ENCODE peak calls at places on chromosomes 2 and 18, in six cellular contexts. One of them, this sample, is unnamed.

GRCh38 chr2:241309684-241310117 is 5.8 kb downstream of the HDLBP start:
- DNase-seq in astrocyte of the spinal cord: peak
- DNase-seq in BJ: no peak
- DNase-seq in tibial nerve: no peak
- DNase-seq in fibroblast of villous mesenchyme: peak
- DNase-seq in activated CD8-positive, alpha-beta T cell treated with anti-CD3 and anti-CD28 coated beads for 36 hours: peak
- DNase-seq in this sample: peak

GRCh38 chr2:239203443-239204142 is 197.2 kb downstream of the HDAC4 start:
- DNase-seq in activated CD8-positive, alpha-beta T cell treated with anti-CD3 and anti-CD28 coated beads for 36 hours: no peak
- DNase-seq in tibial nerve: no peak
- DNase-seq in BJ: no peak
- DNase-seq in astrocyte of the spinal cord: no peak
- DNase-seq in fibroblast of villous mesenchyme: no peak
- DNase-seq in this sample: no peak

GRCh38 chr2:209702775-209703174 is 68.9 kb upstream of the UNC80 start:
- DNase-seq in tibial nerve: no peak
- DNase-seq in astrocyte of the spinal cord: no peak
- DNase-seq in BJ: no peak
- DNase-seq in fibroblast of villous mesenchyme: no peak
- DNase-seq in activated CD8-positive, alpha-beta T cell treated with anti-CD3 and anti-CD28 coated beads for 36 hours: no peak
- DNase-seq in this sample: no peak

GRCh38 chr18:9792565-9793226 is 84.6 kb downstream of the RAB31 start:
- DNase-seq in activated CD8-positive, alpha-beta T cell treated with anti-CD3 and anti-CD28 coated beads for 36 hours: peak
- DNase-seq in astrocyte of the spinal cord: no peak
- DNase-seq in fibroblast of villous mesenchyme: no peak
- DNase-seq in BJ: no peak
- DNase-seq in tibial nerve: no peak
- DNase-seq in this sample: peak

GRCh38 chr2:69733338-69734039 is 8.4 kb upstream of the ANXA4 start:
- DNase-seq in BJ: no peak
- DNase-seq in activated CD8-positive, alpha-beta T cell treated with anti-CD3 and anti-CD28 coated beads for 36 hours: no peak
- DNase-seq in fibroblast of villous mesenchyme: no peak
- DNase-seq in tibial nerve: no peak
- DNase-seq in astrocyte of the spinal cord: no peak
- DNase-seq in this sample: no peak

GRCh38 chr2:85276571-85277121 is 51.1 kb downstream of the TGOLN2 start:
- DNase-seq in fibroblast of villous mesenchyme: no peak
- DNase-seq in tibial nerve: no peak
- DNase-seq in activated CD8-positive, alpha-beta T cell treated with anti-CD3 and anti-CD28 coated beads for 36 hours: no peak
- DNase-seq in astrocyte of the spinal cord: no peak
- DNase-seq in BJ: no peak
- DNase-seq in this sample: no peak

GRCh38 chr2:237441605-237442004 is 27.6 kb upstream of the COL6A3 start:
- DNase-seq in tibial nerve: no peak
- DNase-seq in fibroblast of villous mesenchyme: peak
- DNase-seq in activated CD8-positive, alpha-beta T cell treated with anti-CD3 and anti-CD28 coated beads for 36 hours: peak
- DNase-seq in astrocyte of the spinal cord: peak
- DNase-seq in BJ: no peak
- DNase-seq in this sample: no peak

GRCh38 chr2:17079262-17079661 is 413.6 kb upstream of the CYRIA start:
- DNase-seq in activated CD8-positive, alpha-beta T cell treated with anti-CD3 and anti-CD28 coated beads for 36 hours: no peak
- DNase-seq in BJ: no peak
- DNase-seq in astrocyte of the spinal cord: no peak
- DNase-seq in tibial nerve: no peak
- DNase-seq in fibroblast of villous mesenchyme: no peak
- DNase-seq in this sample: no peak

GRCh38 chr2:120244656-120245519 is 7.8 kb upstream of the RALB start:
- DNase-seq in fibroblast of villous mesenchyme: no peak
- DNase-seq in activated CD8-positive, alpha-beta T cell treated with anti-CD3 and anti-CD28 coated beads for 36 hours: no peak
- DNase-seq in BJ: no peak
- DNase-seq in astrocyte of the spinal cord: no peak
- DNase-seq in tibial nerve: no peak
- DNase-seq in this sample: no peak

GRCh38 chr2:58805126-58805525 is 564.0 kb upstream of the FANCL start:
- DNase-seq in fibroblast of villous mesenchyme: no peak
- DNase-seq in astrocyte of the spinal cord: no peak
- DNase-seq in BJ: no peak
- DNase-seq in activated CD8-positive, alpha-beta T cell treated with anti-CD3 and anti-CD28 coated beads for 36 hours: no peak
- DNase-seq in tibial nerve: no peak
- DNase-seq in this sample: no peak

GRCh38 chr2:116718451-116718850 is 1096.0 kb upstream of the DDX18 start:
- DNase-seq in astrocyte of the spinal cord: peak
- DNase-seq in fibroblast of villous mesenchyme: no peak
- DNase-seq in activated CD8-positive, alpha-beta T cell treated with anti-CD3 and anti-CD28 coated beads for 36 hours: no peak
- DNase-seq in tibial nerve: no peak
- DNase-seq in BJ: no peak
- DNase-seq in this sample: no peak

GRCh38 chr18:3248670-3249359 is 1.2 kb downstream of the MYL12A start:
- DNase-seq in fibroblast of villous mesenchyme: peak
- DNase-seq in tibial nerve: no peak
- DNase-seq in activated CD8-positive, alpha-beta T cell treated with anti-CD3 and anti-CD28 coated beads for 36 hours: peak
- DNase-seq in astrocyte of the spinal cord: peak
- DNase-seq in BJ: no peak
- DNase-seq in this sample: no peak

GRCh38 chr2:43136011-43136799 is 90.2 kb downstream of the ZFP36L2 start:
- DNase-seq in tibial nerve: no peak
- DNase-seq in BJ: no peak
- DNase-seq in fibroblast of villous mesenchyme: no peak
- DNase-seq in astrocyte of the spinal cord: no peak
- DNase-seq in activated CD8-positive, alpha-beta T cell treated with anti-CD3 and anti-CD28 coated beads for 36 hours: no peak
- DNase-seq in this sample: no peak

GRCh38 chr2:47520302-47520630 is 117.3 kb downstream of the MSH2 start:
- DNase-seq in BJ: no peak
- DNase-seq in activated CD8-positive, alpha-beta T cell treated with anti-CD3 and anti-CD28 coated beads for 36 hours: peak
- DNase-seq in fibroblast of villous mesenchyme: no peak
- DNase-seq in astrocyte of the spinal cord: no peak
- DNase-seq in tibial nerve: no peak
- DNase-seq in this sample: no peak

GRCh38 chr2:232773815-232774214 is 2.5 kb downstream of the KCNJ13 start:
- DNase-seq in tibial nerve: no peak
- DNase-seq in fibroblast of villous mesenchyme: no peak
- DNase-seq in activated CD8-positive, alpha-beta T cell treated with anti-CD3 and anti-CD28 coated beads for 36 hours: no peak
- DNase-seq in astrocyte of the spinal cord: no peak
- DNase-seq in BJ: no peak
- DNase-seq in this sample: no peak

GRCh38 chr2:10161206-10161931 is 38.8 kb downstream of the RRM2 start:
- DNase-seq in astrocyte of the spinal cord: peak
- DNase-seq in tibial nerve: no peak
- DNase-seq in activated CD8-positive, alpha-beta T cell treated with anti-CD3 and anti-CD28 coated beads for 36 hours: no peak
- DNase-seq in fibroblast of villous mesenchyme: no peak
- DNase-seq in BJ: no peak
- DNase-seq in this sample: no peak

GRCh38 chr18:31731628-31732027 is 29.1 kb downstream of the SLC25A52 start:
- DNase-seq in activated CD8-positive, alpha-beta T cell treated with anti-CD3 and anti-CD28 coated beads for 36 hours: no peak
- DNase-seq in astrocyte of the spinal cord: no peak
- DNase-seq in BJ: no peak
- DNase-seq in tibial nerve: no peak
- DNase-seq in fibroblast of villous mesenchyme: no peak
- DNase-seq in this sample: no peak

DNA sequence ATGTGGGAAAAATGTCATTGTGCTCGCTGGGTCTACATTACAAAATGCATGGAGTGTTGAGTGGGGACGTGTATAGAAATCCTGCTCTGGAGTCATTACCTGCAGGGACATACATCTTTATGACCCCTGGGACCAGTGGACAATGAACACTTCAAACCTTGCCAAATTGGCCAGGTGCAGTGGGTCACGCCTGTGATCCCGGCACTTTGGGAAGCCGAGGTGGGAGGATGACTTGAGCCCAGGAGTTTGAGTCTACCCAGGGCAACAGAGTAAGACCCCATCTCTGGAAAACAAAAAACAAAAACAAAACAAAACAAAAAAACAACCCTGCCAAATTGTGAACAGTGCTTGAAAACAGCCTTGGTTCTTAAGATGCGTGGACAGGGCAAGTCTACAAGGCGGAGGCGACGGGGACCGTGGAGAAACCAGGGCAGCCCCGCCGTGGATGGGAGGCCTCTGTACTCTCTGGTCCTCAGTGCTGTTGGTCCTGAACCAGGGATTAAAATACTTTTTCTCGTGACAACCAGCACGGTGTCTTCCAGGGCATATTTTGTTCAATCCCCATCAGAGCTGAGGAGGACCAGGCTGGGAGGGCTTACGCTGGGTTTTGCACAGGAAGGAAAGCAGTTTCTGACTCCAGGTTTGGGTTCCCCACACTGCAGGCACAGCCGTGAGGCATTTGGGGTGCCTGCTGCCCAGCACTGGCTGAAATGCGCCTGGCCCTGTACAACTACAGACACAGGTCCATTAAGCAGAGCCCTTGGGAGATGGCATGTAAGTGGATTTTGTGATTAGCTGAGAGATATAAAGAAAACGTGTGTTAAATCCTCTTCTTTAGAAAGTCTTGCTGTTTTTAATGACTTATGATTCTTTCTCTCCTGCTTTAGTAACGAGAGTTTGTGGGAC is 13.7 kb downstream of the COLEC11 start:
- DNase-seq in BJ: no peak
- DNase-seq in tibial nerve: no peak
- DNase-seq in fibroblast of villous mesenchyme: no peak
- DNase-seq in activated CD8-positive, alpha-beta T cell treated with anti-CD3 and anti-CD28 coated beads for 36 hours: no peak
- DNase-seq in astrocyte of the spinal cord: no peak
- DNase-seq in this sample: peak
- TF ChIP-seq CTCF in BJ: no peak
- TF ChIP-seq CTCF in tibial nerve: no peak
- TF ChIP-seq CTCF in fibroblast of villous mesenchyme: no peak
- TF ChIP-seq CTCF in activated CD8-positive, alpha-beta T cell treated with anti-CD3 and anti-CD28 coated beads for 36 hours: no peak
- TF ChIP-seq CTCF in astrocyte of the spinal cord: no peak
- TF ChIP-seq CTCF in this sample: no peak

GRCh38 chr2:112942654-112943002 is 31.7 kb downstream of the IL37 start:
- DNase-seq in astrocyte of the spinal cord: peak
- DNase-seq in fibroblast of villous mesenchyme: no peak
- DNase-seq in tibial nerve: no peak
- DNase-seq in activated CD8-positive, alpha-beta T cell treated with anti-CD3 and anti-CD28 coated beads for 36 hours: no peak
- DNase-seq in BJ: no peak
- DNase-seq in this sample: no peak
- TF ChIP-seq CTCF in astrocyte of the spinal cord: no peak
- TF ChIP-seq CTCF in fibroblast of villous mesenchyme: no peak
- TF ChIP-seq CTCF in tibial nerve: no peak
- TF ChIP-seq CTCF in activated CD8-positive, alpha-beta T cell treated with anti-CD3 and anti-CD28 coated beads for 36 hours: no peak
- TF ChIP-seq CTCF in BJ: no peak
- TF ChIP-seq CTCF in this sample: no peak

GRCh38 chr2:149261672-149262071 is 68.7 kb upstream of the LYPD6 start:
- DNase-seq in fibroblast of villous mesenchyme: no peak
- DNase-seq in astrocyte of the spinal cord: no peak
- DNase-seq in tibial nerve: no peak
- DNase-seq in activated CD8-positive, alpha-beta T cell treated with anti-CD3 and anti-CD28 coated beads for 36 hours: no peak
- DNase-seq in BJ: no peak
- DNase-seq in this sample: no peak

GRCh38 chr2:149259136-149259535 is 71.3 kb upstream of the LYPD6 start:
- DNase-seq in fibroblast of villous mesenchyme: no peak
- DNase-seq in astrocyte of the spinal cord: no peak
- DNase-seq in BJ: no peak
- DNase-seq in activated CD8-positive, alpha-beta T cell treated with anti-CD3 and anti-CD28 coated beads for 36 hours: no peak
- DNase-seq in tibial nerve: no peak
- DNase-seq in this sample: no peak

GRCh38 chr2:149258531-149258930 is 71.9 kb upstream of the LYPD6 start:
- DNase-seq in activated CD8-positive, alpha-beta T cell treated with anti-CD3 and anti-CD28 coated beads for 36 hours: no peak
- DNase-seq in astrocyte of the spinal cord: no peak
- DNase-seq in fibroblast of villous mesenchyme: no peak
- DNase-seq in BJ: no peak
- DNase-seq in tibial nerve: no peak
- DNase-seq in this sample: no peak
- TF ChIP-seq CTCF in activated CD8-positive, alpha-beta T cell treated with anti-CD3 and anti-CD28 coated beads for 36 hours: no peak
- TF ChIP-seq CTCF in astrocyte of the spinal cord: no peak
- TF ChIP-seq CTCF in fibroblast of villous mesenchyme: peak
- TF ChIP-seq CTCF in BJ: no peak
- TF ChIP-seq CTCF in tibial nerve: no peak
- TF ChIP-seq CTCF in this sample: no peak

GRCh38 chr18:42141439-42141838 is 186.4 kb downstream of the PIK3C3 start:
- DNase-seq in activated CD8-positive, alpha-beta T cell treated with anti-CD3 and anti-CD28 coated beads for 36 hours: no peak
- DNase-seq in fibroblast of villous mesenchyme: peak
- DNase-seq in astrocyte of the spinal cord: no peak
- DNase-seq in BJ: no peak
- DNase-seq in tibial nerve: no peak
- DNase-seq in this sample: no peak
- TF ChIP-seq CTCF in activated CD8-positive, alpha-beta T cell treated with anti-CD3 and anti-CD28 coated beads for 36 hours: no peak
- TF ChIP-seq CTCF in fibroblast of villous mesenchyme: no peak
- TF ChIP-seq CTCF in astrocyte of the spinal cord: no peak
- TF ChIP-seq CTCF in BJ: peak
- TF ChIP-seq CTCF in tibial nerve: no peak
- TF ChIP-seq CTCF in this sample: no peak

DNA sequence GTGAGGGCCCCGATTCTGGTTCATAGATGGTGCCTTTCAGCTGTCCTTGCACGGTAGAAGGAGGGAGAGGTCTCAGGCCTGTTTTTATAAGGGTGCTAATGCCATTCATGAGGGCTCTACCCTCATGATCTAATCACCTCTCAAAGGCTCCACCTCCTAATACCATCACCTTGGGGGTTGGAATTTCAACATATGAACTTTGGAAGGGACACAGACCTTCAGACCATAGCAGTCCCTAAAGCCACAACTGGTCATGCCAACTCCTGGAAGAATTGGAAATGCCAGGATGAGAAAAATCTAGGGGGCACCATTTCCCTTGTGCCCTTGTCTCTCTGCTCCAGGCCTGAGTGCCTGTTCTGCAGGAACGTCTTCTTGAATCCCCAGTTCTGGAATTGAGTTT is 124.8 kb upstream of the DAPL1 start:
- DNase-seq in BJ: no peak
- DNase-seq in activated CD8-positive, alpha-beta T cell treated with anti-CD3 and anti-CD28 coated beads for 36 hours: no peak
- DNase-seq in tibial nerve: no peak
- DNase-seq in fibroblast of villous mesenchyme: no peak
- DNase-seq in astrocyte of the spinal cord: no peak
- DNase-seq in this sample: no peak
- TF ChIP-seq CTCF in BJ: no peak
- TF ChIP-seq CTCF in activated CD8-positive, alpha-beta T cell treated with anti-CD3 and anti-CD28 coated beads for 36 hours: no peak
- TF ChIP-seq CTCF in tibial nerve: no peak
- TF ChIP-seq CTCF in fibroblast of villous mesenchyme: no peak
- TF ChIP-seq CTCF in astrocyte of the spinal cord: no peak
- TF ChIP-seq CTCF in this sample: no peak

GRCh38 chr2:221477697-221478096 is 94.4 kb downstream of the EPHA4 start:
- DNase-seq in tibial nerve: no peak
- DNase-seq in fibroblast of villous mesenchyme: no peak
- DNase-seq in astrocyte of the spinal cord: no peak
- DNase-seq in activated CD8-positive, alpha-beta T cell treated with anti-CD3 and anti-CD28 coated beads for 36 hours: no peak
- DNase-seq in BJ: no peak
- DNase-seq in this sample: no peak

GRCh38 chr2:221476195-221476594 is 95.9 kb downstream of the EPHA4 start:
- DNase-seq in activated CD8-positive, alpha-beta T cell treated with anti-CD3 and anti-CD28 coated beads for 36 hours: no peak
- DNase-seq in tibial nerve: no peak
- DNase-seq in BJ: no peak
- DNase-seq in fibroblast of villous mesenchyme: no peak
- DNase-seq in astrocyte of the spinal cord: no peak
- DNase-seq in this sample: no peak

GRCh38 chr2:221482581-221483140 is 89.4 kb downstream of the EPHA4 start:
- DNase-seq in BJ: no peak
- DNase-seq in tibial nerve: no peak
- DNase-seq in astrocyte of the spinal cord: no peak
- DNase-seq in activated CD8-positive, alpha-beta T cell treated with anti-CD3 and anti-CD28 coated beads for 36 hours: no peak
- DNase-seq in fibroblast of villous mesenchyme: no peak
- DNase-seq in this sample: no peak

GRCh38 chr2:221478106-221478863 is 93.8 kb downstream of the EPHA4 start:
- DNase-seq in BJ: no peak
- DNase-seq in activated CD8-positive, alpha-beta T cell treated with anti-CD3 and anti-CD28 coated beads for 36 hours: no peak
- DNase-seq in astrocyte of the spinal cord: no peak
- DNase-seq in tibial nerve: no peak
- DNase-seq in fibroblast of villous mesenchyme: no peak
- DNase-seq in this sample: no peak

DNA sequence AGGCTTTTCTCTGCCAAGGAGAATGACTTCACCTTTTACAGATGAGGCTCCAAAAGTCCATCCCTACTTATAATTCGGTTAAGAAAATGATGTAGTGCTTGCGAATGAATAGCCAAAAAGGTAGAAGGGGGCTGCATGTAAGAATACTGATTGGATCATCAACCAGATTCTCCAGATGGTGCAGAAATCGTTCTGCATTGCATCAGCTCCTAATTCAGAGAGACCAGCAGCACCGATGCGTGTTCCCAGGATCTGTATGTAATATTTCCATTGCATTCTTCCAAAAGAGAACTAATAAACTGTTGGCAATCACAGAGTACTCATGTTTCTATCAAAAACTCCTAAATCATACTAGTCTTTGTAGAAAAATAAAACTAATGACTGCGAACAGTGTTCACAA is 91.9 kb downstream of the EPHA4 start:
- DNase-seq in BJ: no peak
- DNase-seq in fibroblast of villous mesenchyme: no peak
- DNase-seq in tibial nerve: no peak
- DNase-seq in astrocyte of the spinal cord: no peak
- DNase-seq in activated CD8-positive, alpha-beta T cell treated with anti-CD3 and anti-CD28 coated beads for 36 hours: no peak
- DNase-seq in this sample: no peak
- TF ChIP-seq CTCF in BJ: no peak
- TF ChIP-seq CTCF in fibroblast of villous mesenchyme: no peak
- TF ChIP-seq CTCF in tibial nerve: no peak
- TF ChIP-seq CTCF in astrocyte of the spinal cord: no peak
- TF ChIP-seq CTCF in activated CD8-positive, alpha-beta T cell treated with anti-CD3 and anti-CD28 coated beads for 36 hours: no peak
- TF ChIP-seq CTCF in this sample: no peak

This sample was measured in GM13976.